ENCODE peak calls at places on chromosome 13, in five cellular contexts. One of them, this sample, is unnamed.

GRCh38 chr13:46894534-46894906 is 2.3 kb downstream of the HTR2A start:
- DNase-seq in iPS DF 6.9: no peak
- DNase-seq in AG04450: no peak
- DNase-seq in heart left ventricle: no peak
- DNase-seq in skeletal muscle cell: no peak
- DNase-seq in this sample: no peak

GRCh38 chr13:110237895-110238294 is 69.1 kb downstream of the COL4A1 start:
- DNase-seq in iPS DF 6.9: no peak
- DNase-seq in AG04450: no peak
- DNase-seq in heart left ventricle: no peak
- DNase-seq in skeletal muscle cell: no peak
- DNase-seq in this sample: no peak

GRCh38 chr13:96091164-96091931 is 1.4 kb downstream of the HS6ST3 start:
- DNase-seq in iPS DF 6.9: no peak
- DNase-seq in AG04450: no peak
- DNase-seq in heart left ventricle: peak
- DNase-seq in skeletal muscle cell: no peak
- DNase-seq in this sample: no peak

GRCh38 chr13:89550842-89551422 is 1796.6 kb upstream of the MIR17HG start:
- DNase-seq in iPS DF 6.9: no peak
- DNase-seq in AG04450: no peak
- DNase-seq in heart left ventricle: no peak
- DNase-seq in skeletal muscle cell: no peak
- DNase-seq in this sample: no peak

GRCh38 chr13:101875717-101876393 is 423.4 kb downstream of the ITGBL1 start:
- DNase-seq in iPS DF 6.9: no peak
- DNase-seq in AG04450: peak
- DNase-seq in heart left ventricle: no peak
- DNase-seq in skeletal muscle cell: peak
- DNase-seq in this sample: no peak

GRCh38 chr13:30341815-30342570 is 34.6 kb upstream of the KATNAL1 start:
- DNase-seq in iPS DF 6.9: no peak
- DNase-seq in AG04450: peak
- DNase-seq in heart left ventricle: peak
- DNase-seq in skeletal muscle cell: peak
- DNase-seq in this sample: no peak

GRCh38 chr13:45492538-45492937 is 27.8 kb downstream of the COG3 start:
- DNase-seq in iPS DF 6.9: no peak
- DNase-seq in AG04450: no peak
- DNase-seq in heart left ventricle: no peak
- DNase-seq in skeletal muscle cell: peak
- DNase-seq in this sample: no peak

GRCh38 chr13:63446329-63446728 is 2030.7 kb upstream of the PCDH20 start:
- DNase-seq in iPS DF 6.9: no peak
- DNase-seq in AG04450: no peak
- DNase-seq in heart left ventricle: no peak
- DNase-seq in skeletal muscle cell: no peak
- DNase-seq in this sample: no peak

GRCh38 chr13:49140910-49141611 is 79.1 kb upstream of the MLNR start:
- DNase-seq in iPS DF 6.9: no peak
- DNase-seq in AG04450: no peak
- DNase-seq in heart left ventricle: no peak
- DNase-seq in skeletal muscle cell: no peak
- DNase-seq in this sample: no peak

GRCh38 chr13:33931397-33931987 is 113.5 kb downstream of the RFC3 start:
- DNase-seq in iPS DF 6.9: no peak
- DNase-seq in AG04450: no peak
- DNase-seq in heart left ventricle: no peak
- DNase-seq in skeletal muscle cell: no peak
- DNase-seq in this sample: no peak

GRCh38 chr13:59425211-59425721 is 738.5 kb downstream of the DIAPH3 start:
- DNase-seq in iPS DF 6.9: no peak
- DNase-seq in AG04450: peak
- DNase-seq in heart left ventricle: no peak
- DNase-seq in skeletal muscle cell: peak
- DNase-seq in this sample: no peak

GRCh38 chr13:57799624-57800023 is 168.1 kb downstream of the PCDH17 start:
- DNase-seq in iPS DF 6.9: no peak
- DNase-seq in AG04450: no peak
- DNase-seq in heart left ventricle: no peak
- DNase-seq in skeletal muscle cell: no peak
- DNase-seq in this sample: no peak

GRCh38 chr13:49711218-49711863 is 20.1 kb upstream of the EBPL start:
- DNase-seq in iPS DF 6.9: no peak
- DNase-seq in AG04450: peak
- DNase-seq in heart left ventricle: no peak
- DNase-seq in skeletal muscle cell: peak
- DNase-seq in this sample: no peak

GRCh38 chr13:47175172-47175806 is 278.4 kb upstream of the HTR2A start:
- DNase-seq in iPS DF 6.9: no peak
- DNase-seq in AG04450: peak
- DNase-seq in heart left ventricle: no peak
- DNase-seq in skeletal muscle cell: peak
- DNase-seq in this sample: no peak

GRCh38 chr13:99909836-99910619 is 61.5 kb downstream of the ZIC5 start:
- DNase-seq in iPS DF 6.9: no peak
- DNase-seq in AG04450: no peak
- DNase-seq in heart left ventricle: no peak
- DNase-seq in skeletal muscle cell: no peak
- DNase-seq in this sample: no peak

GRCh38 chr13:45510671-45511070 is 45.9 kb downstream of the COG3 start:
- DNase-seq in iPS DF 6.9: no peak
- DNase-seq in AG04450: no peak
- DNase-seq in heart left ventricle: no peak
- DNase-seq in skeletal muscle cell: no peak
- DNase-seq in this sample: no peak

GRCh38 chr13:112322562-112322961 is 53.6 kb upstream of the SPACA7 start:
- DNase-seq in iPS DF 6.9: no peak
- DNase-seq in AG04450: no peak
- DNase-seq in heart left ventricle: no peak
- DNase-seq in skeletal muscle cell: no peak
- DNase-seq in this sample: no peak

GRCh38 chr13:27961227-27962085 is 7.7 kb downstream of the CDX2 start:
- DNase-seq in iPS DF 6.9: no peak
- DNase-seq in AG04450: no peak
- DNase-seq in heart left ventricle: no peak
- DNase-seq in skeletal muscle cell: no peak
- DNase-seq in this sample: no peak
- H3K4me3 ChIP-seq in iPS DF 6.9: no peak
- H3K4me3 ChIP-seq in AG04450: no peak
- H3K4me3 ChIP-seq in heart left ventricle: peak
- H3K4me3 ChIP-seq in skeletal muscle cell: no peak
- H3K4me3 ChIP-seq in this sample: peak

DNA sequence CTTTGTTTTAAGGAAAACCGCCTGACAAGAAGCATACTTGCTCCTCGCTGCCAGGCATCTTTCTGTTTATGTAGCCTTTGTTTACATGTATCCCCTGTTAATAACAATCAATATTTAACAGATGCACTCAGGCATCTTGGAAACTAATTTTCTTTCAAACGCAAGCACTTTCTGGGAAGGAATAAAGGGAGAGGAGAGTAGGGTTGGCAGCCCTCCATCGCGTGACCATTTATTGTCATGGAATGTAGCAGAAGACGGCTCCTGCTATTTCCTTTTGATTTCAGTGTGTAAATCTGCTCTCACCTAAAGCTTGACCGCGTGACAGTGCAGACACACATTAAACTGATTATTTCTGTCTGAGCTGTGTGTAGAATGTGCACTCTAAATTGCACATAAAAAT is 223.3 kb upstream of the MAB21L1 start:
- DNase-seq in iPS DF 6.9: no peak
- DNase-seq in AG04450: no peak
- DNase-seq in heart left ventricle: no peak
- DNase-seq in skeletal muscle cell: no peak
- DNase-seq in this sample: no peak
- H3K4me3 ChIP-seq in iPS DF 6.9: no peak
- H3K4me3 ChIP-seq in AG04450: peak
- H3K4me3 ChIP-seq in heart left ventricle: no peak
- H3K4me3 ChIP-seq in skeletal muscle cell: peak
- H3K4me3 ChIP-seq in this sample: no peak

DNA sequence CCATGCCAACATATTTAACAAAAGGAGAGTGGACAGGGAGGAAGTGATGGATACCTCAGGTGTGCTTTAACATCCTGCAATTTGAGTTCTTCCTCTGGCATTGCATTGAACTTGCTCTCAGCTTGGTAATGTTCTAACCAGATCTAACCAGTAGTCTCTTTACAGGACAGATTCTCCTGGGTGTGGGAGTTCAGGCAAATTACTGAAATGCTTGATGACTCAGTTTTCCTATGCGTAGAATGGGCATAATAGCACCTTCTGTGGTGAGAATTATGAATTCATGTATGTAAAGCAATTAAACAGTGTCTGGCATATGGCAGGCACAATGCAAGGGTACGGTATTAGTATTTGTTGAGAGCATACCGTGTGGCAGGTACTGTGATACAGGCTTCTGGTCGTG is 3.6 kb downstream of the AKAP11 start:
- DNase-seq in iPS DF 6.9: no peak
- DNase-seq in AG04450: no peak
- DNase-seq in heart left ventricle: no peak
- DNase-seq in skeletal muscle cell: no peak
- DNase-seq in this sample: no peak
- H3K4me3 ChIP-seq in iPS DF 6.9: no peak
- H3K4me3 ChIP-seq in AG04450: no peak
- H3K4me3 ChIP-seq in heart left ventricle: no peak
- H3K4me3 ChIP-seq in skeletal muscle cell: no peak
- H3K4me3 ChIP-seq in this sample: no peak

GRCh38 chr13:20340759-20341161 is 108.6 kb upstream of the GJB6 start:
- DNase-seq in iPS DF 6.9: no peak
- DNase-seq in AG04450: no peak
- DNase-seq in heart left ventricle: no peak
- DNase-seq in skeletal muscle cell: no peak
- DNase-seq in this sample: no peak
- H3K4me3 ChIP-seq in iPS DF 6.9: no peak
- H3K4me3 ChIP-seq in AG04450: no peak
- H3K4me3 ChIP-seq in heart left ventricle: no peak
- H3K4me3 ChIP-seq in skeletal muscle cell: no peak
- H3K4me3 ChIP-seq in this sample: no peak

DNA sequence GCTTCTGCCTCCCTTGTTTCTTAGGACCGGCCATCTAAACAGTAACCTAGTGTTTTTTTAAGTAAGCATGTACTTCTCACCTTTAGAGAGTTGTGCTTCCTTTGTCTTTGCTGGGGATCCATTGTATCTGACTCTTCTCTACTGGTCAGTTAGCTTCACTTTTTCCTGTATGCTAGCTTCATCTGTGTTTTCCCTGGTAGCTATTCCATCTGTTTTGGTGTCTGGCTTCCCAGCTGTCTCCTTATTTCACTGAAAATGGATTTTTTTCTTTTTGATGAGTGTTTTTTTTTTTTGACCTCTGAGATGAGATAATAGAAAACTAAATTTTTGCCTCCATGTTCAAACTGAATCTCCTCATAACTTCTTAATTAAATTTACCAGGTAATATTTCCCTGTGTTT is 637.0 kb upstream of the SLC10A2 start:
- DNase-seq in iPS DF 6.9: no peak
- DNase-seq in AG04450: no peak
- DNase-seq in heart left ventricle: no peak
- DNase-seq in skeletal muscle cell: no peak
- DNase-seq in this sample: no peak
- H3K4me3 ChIP-seq in iPS DF 6.9: no peak
- H3K4me3 ChIP-seq in AG04450: no peak
- H3K4me3 ChIP-seq in heart left ventricle: no peak
- H3K4me3 ChIP-seq in skeletal muscle cell: no peak
- H3K4me3 ChIP-seq in this sample: no peak

GRCh38 chr13:40803316-40803715 is 13.9 kb downstream of the SLC25A15 start:
- DNase-seq in iPS DF 6.9: no peak
- DNase-seq in AG04450: no peak
- DNase-seq in heart left ventricle: no peak
- DNase-seq in skeletal muscle cell: no peak
- DNase-seq in this sample: no peak

GRCh38 chr13:40800559-40800958 is 11.1 kb downstream of the SLC25A15 start:
- DNase-seq in iPS DF 6.9: no peak
- DNase-seq in AG04450: no peak
- DNase-seq in heart left ventricle: no peak
- DNase-seq in skeletal muscle cell: no peak
- DNase-seq in this sample: no peak

GRCh38 chr13:40801255-40802217 is 12.1 kb downstream of the SLC25A15 start:
- DNase-seq in iPS DF 6.9: no peak
- DNase-seq in AG04450: no peak
- DNase-seq in heart left ventricle: no peak
- DNase-seq in skeletal muscle cell: no peak
- DNase-seq in this sample: peak

GRCh38 chr13:40809471-40809870 is 20.1 kb downstream of the SLC25A15 start:
- DNase-seq in iPS DF 6.9: no peak
- DNase-seq in AG04450: no peak
- DNase-seq in heart left ventricle: no peak
- DNase-seq in skeletal muscle cell: no peak
- DNase-seq in this sample: no peak

DNA sequence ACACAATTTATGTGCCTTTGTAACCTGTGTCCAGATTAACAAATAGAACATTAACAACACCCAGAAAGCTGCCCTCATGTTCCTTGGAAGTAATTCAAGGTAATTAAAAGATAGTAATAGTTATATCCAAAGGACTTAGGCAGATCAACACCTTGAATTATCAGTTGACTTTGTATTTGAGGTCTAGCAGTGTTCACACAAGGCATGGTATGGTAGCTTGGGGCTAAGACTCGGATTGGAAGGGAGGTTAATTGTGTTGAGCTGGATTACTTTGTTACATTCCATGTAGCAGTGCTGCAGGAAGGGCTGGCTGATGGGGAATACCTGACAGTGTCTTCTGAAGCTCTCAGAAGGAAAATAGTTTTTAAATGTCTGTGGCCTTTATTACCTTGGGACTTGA is 16.8 kb downstream of the SLC25A15 start:
- DNase-seq in iPS DF 6.9: no peak
- DNase-seq in AG04450: no peak
- DNase-seq in heart left ventricle: no peak
- DNase-seq in skeletal muscle cell: no peak
- DNase-seq in this sample: no peak
- H3K4me3 ChIP-seq in iPS DF 6.9: no peak
- H3K4me3 ChIP-seq in AG04450: no peak
- H3K4me3 ChIP-seq in heart left ventricle: no peak
- H3K4me3 ChIP-seq in skeletal muscle cell: no peak
- H3K4me3 ChIP-seq in this sample: no peak

DNA sequence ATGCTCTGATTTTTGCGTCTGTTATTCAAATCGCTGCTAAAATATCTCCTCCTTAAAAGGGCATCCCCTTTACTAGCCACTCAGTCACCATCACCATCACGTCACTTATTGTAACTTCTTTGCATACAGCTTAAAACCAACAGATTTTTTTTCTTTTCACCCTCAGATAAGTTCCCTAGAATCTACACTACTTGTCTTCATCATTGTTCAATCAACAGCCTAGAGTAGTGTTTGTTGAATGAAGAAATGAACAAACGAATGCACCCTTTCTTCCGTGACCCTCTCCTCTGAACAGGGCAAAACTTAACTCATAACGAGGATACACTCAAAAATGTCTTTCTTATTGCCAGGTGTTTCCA is 1.1 kb upstream of the AKAP11 start:
- DNase-seq in iPS DF 6.9: no peak
- DNase-seq in AG04450: no peak
- DNase-seq in heart left ventricle: no peak
- DNase-seq in skeletal muscle cell: no peak
- DNase-seq in this sample: no peak
- H3K4me3 ChIP-seq in iPS DF 6.9: peak
- H3K4me3 ChIP-seq in AG04450: peak
- H3K4me3 ChIP-seq in heart left ventricle: peak
- H3K4me3 ChIP-seq in skeletal muscle cell: peak
- H3K4me3 ChIP-seq in this sample: peak